ENCODE peak calls at places on chromosomes 13 and 19, in ten cellular contexts. K is skeletal muscle cell; E is osteoblast; O is T-helper 2 cell; T is stimulated activated naive CD8-positive, alpha-beta T cell treated with anti-CD3 and anti-CD28 coated beads, Interleukin-15, Interleukin-2, amounts not matched to agents 100 U/mL and 50 U/mL, for 24 hours; C is fibroblast of lung; W is omental fat pad; G is naive thymus-derived CD8-positive, alpha-beta T cell; S is NCI-H446 treated with DMSO at 0.1 percent for 48 hours; X is CD8-positive, alpha-beta memory T cell. U is an unnamed sample.

GRCh38 chr13:26821766-26822165 is 61.2 kb upstream of the GPR12 start:
- DNase-seq in K (no peak), E (no peak), O (no peak), T (no peak), C (no peak), W (no peak), G (no peak), S (no peak), X (no peak), U (no peak)

GRCh38 chr13:38685974-38686571 is 804 bp upstream of the FREM2 start:
- DNase-seq in K (no peak), E (peak; percentile 46), O (peak; percentile 10), T (no peak), C (peak; percentile 18), W (no peak), G (no peak), S (peak; percentile 42), X (no peak), U (no peak)

GRCh38 chr19:50894478-50895356 is 16.5 kb downstream of the KLK4 start:
- DNase-seq in K (no peak), E (no peak), O (no peak), T (no peak), C (no peak), W (no peak), G (no peak), S (no peak), X (no peak), U (peak; percentile 10)

GRCh38 chr19:14112809-14113385 is 4.7 kb downstream of the PRKACA start:
- DNase-seq in K (no peak), E (peak; percentile 92), O (no peak), T (no peak), C (no peak), W (no peak), G (no peak), S (no peak), X (no peak), U (peak; percentile 86)

GRCh38 chr13:110533771-110534670 is 27.5 kb downstream of the RAB20 start:
- DNase-seq in K (no peak), E (peak; percentile 58), O (no peak), T (no peak), C (no peak), W (no peak), G (no peak), S (no peak), X (no peak), U (no peak)

GRCh38 chr19:823565-824121 is 1.9 kb upstream of the PLPPR3 start:
- DNase-seq in K (no peak), E (peak; percentile 98), O (no peak), T (no peak), C (no peak), W (no peak), G (no peak), S (no peak), X (no peak), U (no peak)

GRCh38 chr19:21084343-21084742 is 2.3 kb downstream of the ZNF714 start:
- DNase-seq in K (peak; percentile 52), E (peak; percentile 53), O (peak; percentile 17), T (no peak), C (peak; percentile 16), W (no peak), G (no peak), S (no peak), X (no peak), U (no peak)

GRCh38 chr19:294819-295686 is 3.9 kb upstream of the PLPP2 start:
- DNase-seq in K (no peak), E (peak; percentile 98), O (peak; percentile 32), T (peak; percentile 67), C (no peak), W (no peak), G (no peak), S (no peak), X (no peak), U (no peak)

GRCh38 chr13:74145249-74145970 is 11.2 kb upstream of the KLF12 start:
- DNase-seq in K (no peak), E (no peak), O (peak; percentile 26), T (no peak), C (peak; percentile 88), W (no peak), G (no peak), S (peak; percentile 5), X (no peak), U (no peak)

GRCh38 chr19:41887711-41888382 is 4.9 kb downstream of the ARHGEF1 start:
- DNase-seq in K (no peak), E (peak; percentile 96), O (peak; percentile 86), T (peak; percentile 90), C (no peak), W (no peak), G (peak; percentile 79), S (no peak), X (peak; percentile 93), U (no peak)

GRCh38 chr13:111267205-111267604 is 53.2 kb upstream of the TEX29 start:
- DNase-seq in K (no peak), E (no peak), O (no peak), T (no peak), C (no peak), W (no peak), G (no peak), S (no peak), X (no peak), U (no peak)